ENCODE peak calls at places on chromosomes 5 and 9, in eight cellular contexts. U is T-helper 2 cell; H is naive thymus-derived CD4-positive, alpha-beta T cell; T is frontal cortex; A is heart left ventricle; D is iris pigment epithelial cell; M is sciatic nerve; Z is Jurkat, Clone E6-1. G is an unnamed sample.

GRCh38 chr9:133714606-133715294 is 23.4 kb downstream of the SARDH start:
- DNase-seq in D (peak), A (peak), Z (no peak), U (no peak), T (no peak), M (peak), H (no peak), G (no peak)

GRCh38 chr5:133259199-133259997 is 207.6 kb downstream of the HSPA4 start:
- DNase-seq in T (no peak), M (no peak), U (no peak), A (no peak), H (no peak), Z (peak), D (no peak), G (no peak)

GRCh38 chr5:131264453-131265200 is 774 bp downstream of the CDC42SE2 start:
- DNase-seq in D (no peak), A (peak), Z (peak), H (peak), U (no peak), T (no peak), M (peak), G (peak)

GRCh38 chr5:97907611-97908400 is 724.8 kb upstream of the RIOK2 start:
- DNase-seq in T (no peak), U (no peak), H (no peak), M (no peak), Z (no peak), A (no peak), D (no peak), G (no peak)

GRCh38 chr9:89496645-89497044 is 1.3 kb downstream of the SEMA4D start:
- DNase-seq in U (no peak), Z (no peak), H (no peak), A (peak), M (peak), T (no peak), D (no peak), G (peak)

GRCh38 chr5:56910123-56910951 is 941 bp downstream of the SETD9 start:
- DNase-seq in M (peak), T (peak), U (peak), H (no peak), Z (no peak), A (peak), D (peak), G (peak)

GRCh38 chr9:33025572-33026347 is 687 bp downstream of the DNAJA1 start:
- DNase-seq in M (peak), A (peak), H (peak), T (peak), Z (peak), D (peak), U (peak), G (peak)

GRCh38 chr5:73380710-73381586 is 67.6 kb downstream of the FOXD1 start:
- DNase-seq in H (no peak), M (peak), Z (no peak), U (no peak), T (no peak), A (no peak), D (no peak), G (no peak)

GRCh38 chr5:95669540-95669939 is 13.3 kb downstream of the SPATA9 start:
- DNase-seq in T (peak), U (no peak), M (peak), H (no peak), A (peak), Z (no peak), D (peak), G (no peak)

GRCh38 chr5:150647275-150648251 is 7.1 kb downstream of the SYNPO start:
- DNase-seq in U (no peak), H (no peak), A (peak), Z (no peak), M (peak), D (no peak), T (no peak), G (no peak)

GRCh38 chr9:133604214-133604613 is 5.0 kb downstream of the FAM163B start:
- DNase-seq in T (no peak), Z (no peak), A (no peak), U (no peak), H (no peak), M (no peak), D (no peak), G (no peak)

GRCh38 chr5:67465556-67466206 is 269.1 kb upstream of the CD180 start:
- DNase-seq in D (no peak), T (no peak), H (no peak), M (no peak), Z (no peak), A (no peak), U (no peak), G (no peak)

GRCh38 chr5:114185274-114185673 is 176.6 kb upstream of the KCNN2 start:
- DNase-seq in A (peak), U (no peak), M (no peak), D (peak), H (no peak), Z (no peak), T (no peak), G (no peak)

GRCh38 chr5:125422342-125422741 is 675.9 kb upstream of the ZNF608 start:
- DNase-seq in T (no peak), H (no peak), M (no peak), D (no peak), U (no peak), A (no peak), Z (no peak), G (no peak)

GRCh38 chr9:37284631-37285030 is 137.9 kb upstream of the GRHPR start:
- DNase-seq in Z (no peak), M (no peak), H (no peak), U (no peak), T (no peak), A (no peak), D (no peak), G (no peak)

GRCh38 chr9:4011062-4011461 is 288.8 kb downstream of the GLIS3 start:
- DNase-seq in D (no peak), Z (no peak), U (no peak), H (no peak), T (no peak), M (no peak), A (no peak), G (no peak)

GRCh38 chr5:114789773-114790402 is 379.8 kb downstream of the TRIM36 start:
- DNase-seq in U (no peak), T (peak), D (peak), A (no peak), Z (peak), H (no peak), M (no peak), G (no peak)

GRCh38 chr9:35741740-35742139 is 7.3 kb downstream of the GBA2 start:
- DNase-seq in A (no peak), Z (peak), M (peak), D (no peak), U (no peak), T (no peak), H (peak), G (no peak)

GRCh38 chr9:134385873-134386370 is 59.7 kb downstream of the RXRA start:
- DNase-seq in D (no peak), T (no peak), U (no peak), Z (no peak), A (no peak), M (no peak), H (no peak), G (no peak)

GRCh38 chr9:137716694-137717287 is 98.0 kb downstream of the EHMT1 start:
- DNase-seq in A (no peak), M (peak), D (no peak), T (no peak), Z (no peak), U (no peak), H (no peak), G (no peak)

GRCh38 chr5:133952729-133953567 is 15.5 kb downstream of the C5orf15 start:
- DNase-seq in H (no peak), A (peak), D (peak), T (peak), M (peak), U (no peak), Z (no peak), G (no peak)

GRCh38 chr9:95773061-95773433 is 102.4 kb upstream of the ERCC6L2 start:
- DNase-seq in M (no peak), A (no peak), D (peak), T (no peak), H (no peak), Z (no peak), U (no peak), G (no peak)

GRCh38 chr5:120532835-120533234 is 68.7 kb downstream of the PRR16 start:
- DNase-seq in U (no peak), T (no peak), M (no peak), H (no peak), D (no peak), Z (peak), A (no peak), G (no peak)

GRCh38 chr9:15189491-15189890 is 117.5 kb downstream of the TTC39B start:
- DNase-seq in T (no peak), A (no peak), H (no peak), D (no peak), M (no peak), U (no peak), Z (no peak), G (no peak)

GRCh38 chr9:114898741-114899140 is 31.6 kb downstream of the TNFSF8 start:
- DNase-seq in Z (peak), M (no peak), T (no peak), H (peak), A (peak), D (no peak), U (peak), G (peak)

GRCh38 chr5:180823938-180824629 is 21.5 kb upstream of the MGAT1 start:
- DNase-seq in U (no peak), H (no peak), T (no peak), M (no peak), D (no peak), A (no peak), Z (peak), G (no peak)

GRCh38 chr9:117868594-117868993 is 164.4 kb downstream of the TLR4 start:
- DNase-seq in Z (no peak), T (no peak), H (no peak), A (no peak), U (no peak), M (no peak), D (no peak), G (no peak)